ENCODE peak calls at places on chromosomes 3 and 15, in eight cellular contexts. One of them, this sample, is unnamed.

GRCh38 chr3:132804498-132804897 is 82.3 kb upstream of the NPHP3 start:
- DNase-seq in WERI-Rb-1: no peak
- DNase-seq in breast epithelium: peak; percentile 63
- DNase-seq in esophagus squamous epithelium: no peak
- DNase-seq in fibroblast of lung: no peak
- DNase-seq in lower lobe of right lung: no peak
- DNase-seq in CD8-positive, alpha-beta T cell: no peak
- DNase-seq in GM23338: no peak
- DNase-seq in this sample: no peak

GRCh38 chr3:45223889-45224730 is 2.0 kb downstream of the TMEM158 start:
- DNase-seq in CD8-positive, alpha-beta T cell: no peak
- DNase-seq in esophagus squamous epithelium: no peak
- DNase-seq in GM23338: no peak
- DNase-seq in breast epithelium: no peak
- DNase-seq in fibroblast of lung: peak; percentile 67
- DNase-seq in WERI-Rb-1: no peak
- DNase-seq in lower lobe of right lung: no peak
- DNase-seq in this sample: no peak

GRCh38 chr3:186536883-186537553 is 7.2 kb downstream of the CRYGS start:
- DNase-seq in breast epithelium: no peak
- DNase-seq in fibroblast of lung: no peak
- DNase-seq in WERI-Rb-1: no peak
- DNase-seq in CD8-positive, alpha-beta T cell: no peak
- DNase-seq in lower lobe of right lung: no peak
- DNase-seq in esophagus squamous epithelium: no peak
- DNase-seq in GM23338: no peak
- DNase-seq in this sample: no peak

GRCh38 chr3:46573701-46574100 is 7.6 kb upstream of the LRRC2 start:
- DNase-seq in esophagus squamous epithelium: no peak
- DNase-seq in fibroblast of lung: no peak
- DNase-seq in GM23338: peak; percentile 53
- DNase-seq in lower lobe of right lung: no peak
- DNase-seq in breast epithelium: no peak
- DNase-seq in CD8-positive, alpha-beta T cell: no peak
- DNase-seq in WERI-Rb-1: no peak
- DNase-seq in this sample: no peak

GRCh38 chr3:24154003-24154695 is 209.1 kb downstream of the NR1D2 start:
- DNase-seq in esophagus squamous epithelium: no peak
- DNase-seq in lower lobe of right lung: no peak
- DNase-seq in GM23338: no peak
- DNase-seq in WERI-Rb-1: no peak
- DNase-seq in fibroblast of lung: peak; percentile 9
- DNase-seq in CD8-positive, alpha-beta T cell: no peak
- DNase-seq in breast epithelium: no peak
- DNase-seq in this sample: no peak

GRCh38 chr3:52268036-52268435 is 10.4 kb downstream of the WDR82 start:
- DNase-seq in WERI-Rb-1: no peak
- DNase-seq in CD8-positive, alpha-beta T cell: no peak
- DNase-seq in fibroblast of lung: no peak
- DNase-seq in esophagus squamous epithelium: no peak
- DNase-seq in breast epithelium: no peak
- DNase-seq in lower lobe of right lung: no peak
- DNase-seq in GM23338: no peak
- DNase-seq in this sample: no peak

GRCh38 chr3:134699141-134699711 is 48.4 kb upstream of the KY start:
- DNase-seq in fibroblast of lung: no peak
- DNase-seq in breast epithelium: no peak
- DNase-seq in esophagus squamous epithelium: no peak
- DNase-seq in lower lobe of right lung: no peak
- DNase-seq in GM23338: no peak
- DNase-seq in WERI-Rb-1: no peak
- DNase-seq in CD8-positive, alpha-beta T cell: no peak
- DNase-seq in this sample: no peak

GRCh38 chr3:57959407-57960173 is 48.6 kb upstream of the FLNB start:
- DNase-seq in CD8-positive, alpha-beta T cell: no peak
- DNase-seq in GM23338: peak; percentile 62
- DNase-seq in esophagus squamous epithelium: no peak
- DNase-seq in fibroblast of lung: peak; percentile 46
- DNase-seq in lower lobe of right lung: no peak
- DNase-seq in breast epithelium: no peak
- DNase-seq in WERI-Rb-1: no peak
- DNase-seq in this sample: no peak

GRCh38 chr15:69593981-69594966 is 141.7 kb downstream of the RPLP1 start:
- DNase-seq in fibroblast of lung: peak; percentile 57
- DNase-seq in WERI-Rb-1: peak; percentile 22
- DNase-seq in CD8-positive, alpha-beta T cell: no peak
- DNase-seq in esophagus squamous epithelium: no peak
- DNase-seq in breast epithelium: peak; percentile 65
- DNase-seq in lower lobe of right lung: peak; percentile 93
- DNase-seq in GM23338: no peak
- DNase-seq in this sample: no peak

GRCh38 chr3:82736696-82737277 is 975.3 kb upstream of the GBE1 start:
- DNase-seq in WERI-Rb-1: no peak
- DNase-seq in fibroblast of lung: no peak
- DNase-seq in lower lobe of right lung: no peak
- DNase-seq in CD8-positive, alpha-beta T cell: no peak
- DNase-seq in breast epithelium: no peak
- DNase-seq in esophagus squamous epithelium: no peak
- DNase-seq in GM23338: no peak
- DNase-seq in this sample: no peak

DNA sequence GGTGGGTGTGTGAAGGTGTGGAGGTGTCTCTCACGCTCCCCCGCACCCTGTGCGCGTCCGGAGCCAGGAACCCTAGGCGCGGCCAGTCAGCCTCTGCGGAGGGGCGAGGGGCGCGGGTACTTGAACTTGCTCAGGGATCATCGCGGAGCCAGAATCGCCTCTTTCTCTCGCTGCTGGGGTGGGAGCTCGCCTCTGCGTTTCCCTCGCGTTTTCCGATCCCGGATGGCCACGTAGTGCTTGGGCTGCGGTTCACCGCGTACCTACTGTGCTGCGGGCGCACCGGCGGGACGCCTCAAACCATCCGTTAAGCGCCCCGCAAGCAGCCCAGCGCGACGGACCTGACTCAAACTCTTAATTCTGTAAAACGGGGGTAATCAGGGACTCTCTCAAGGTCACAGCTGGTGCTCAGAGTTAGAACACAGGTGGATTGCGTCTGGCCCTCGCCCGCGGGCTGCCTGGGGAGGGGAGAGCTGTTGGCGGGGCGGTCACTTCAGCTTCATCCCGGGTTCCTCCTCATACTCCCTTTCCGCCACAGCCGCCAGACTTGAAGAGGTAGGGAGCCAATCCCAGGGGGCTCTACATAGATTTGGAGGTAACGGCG is 686 bp downstream of the MYRIP start:
- DNase-seq in lower lobe of right lung: no peak
- DNase-seq in WERI-Rb-1: no peak
- DNase-seq in GM23338: peak; percentile 60
- DNase-seq in fibroblast of lung: no peak
- DNase-seq in breast epithelium: no peak
- DNase-seq in esophagus squamous epithelium: no peak
- DNase-seq in CD8-positive, alpha-beta T cell: no peak
- DNase-seq in this sample: no peak
- H3K4me3 ChIP-seq in lower lobe of right lung: peak overlapping the region; percentile 62
- H3K4me3 ChIP-seq in WERI-Rb-1: peak overlapping the region; percentile 62
- H3K4me3 ChIP-seq in GM23338: peak overlapping the region; percentile 81
- H3K4me3 ChIP-seq in fibroblast of lung: no peak overlapping the region
- H3K4me3 ChIP-seq in breast epithelium: peak overlapping the region; percentile 55
- H3K4me3 ChIP-seq in esophagus squamous epithelium: peak overlapping the region; percentile 36
- H3K4me3 ChIP-seq in CD8-positive, alpha-beta T cell: no peak overlapping the region
- H3K4me3 ChIP-seq in this sample: peak overlapping the region; percentile 67

GRCh38 chr3:127589600-127590281 is 792 bp downstream of the TPRA1 start:
- DNase-seq in esophagus squamous epithelium: no peak
- DNase-seq in breast epithelium: no peak
- DNase-seq in WERI-Rb-1: no peak
- DNase-seq in CD8-positive, alpha-beta T cell: no peak
- DNase-seq in lower lobe of right lung: peak; percentile 65
- DNase-seq in fibroblast of lung: no peak
- DNase-seq in GM23338: no peak
- DNase-seq in this sample: no peak

GRCh38 chr3:127593187-127593586 is 2.7 kb upstream of the TPRA1 start:
- DNase-seq in GM23338: no peak
- DNase-seq in CD8-positive, alpha-beta T cell: no peak
- DNase-seq in fibroblast of lung: no peak
- DNase-seq in esophagus squamous epithelium: no peak
- DNase-seq in lower lobe of right lung: no peak
- DNase-seq in breast epithelium: no peak
- DNase-seq in WERI-Rb-1: no peak
- DNase-seq in this sample: no peak

GRCh38 chr3:127588675-127589577 is 1.6 kb downstream of the TPRA1 start:
- DNase-seq in WERI-Rb-1: no peak
- DNase-seq in GM23338: no peak
- DNase-seq in fibroblast of lung: peak; percentile 50
- DNase-seq in lower lobe of right lung: no peak
- DNase-seq in esophagus squamous epithelium: no peak
- DNase-seq in breast epithelium: no peak
- DNase-seq in CD8-positive, alpha-beta T cell: no peak
- DNase-seq in this sample: no peak

GRCh38 chr3:127590282-127590592 is 296 bp downstream of the TPRA1 start:
- DNase-seq in esophagus squamous epithelium: no peak
- DNase-seq in WERI-Rb-1: no peak
- DNase-seq in lower lobe of right lung: no peak
- DNase-seq in fibroblast of lung: no peak
- DNase-seq in breast epithelium: no peak
- DNase-seq in CD8-positive, alpha-beta T cell: no peak
- DNase-seq in GM23338: peak; percentile 45
- DNase-seq in this sample: no peak

DNA sequence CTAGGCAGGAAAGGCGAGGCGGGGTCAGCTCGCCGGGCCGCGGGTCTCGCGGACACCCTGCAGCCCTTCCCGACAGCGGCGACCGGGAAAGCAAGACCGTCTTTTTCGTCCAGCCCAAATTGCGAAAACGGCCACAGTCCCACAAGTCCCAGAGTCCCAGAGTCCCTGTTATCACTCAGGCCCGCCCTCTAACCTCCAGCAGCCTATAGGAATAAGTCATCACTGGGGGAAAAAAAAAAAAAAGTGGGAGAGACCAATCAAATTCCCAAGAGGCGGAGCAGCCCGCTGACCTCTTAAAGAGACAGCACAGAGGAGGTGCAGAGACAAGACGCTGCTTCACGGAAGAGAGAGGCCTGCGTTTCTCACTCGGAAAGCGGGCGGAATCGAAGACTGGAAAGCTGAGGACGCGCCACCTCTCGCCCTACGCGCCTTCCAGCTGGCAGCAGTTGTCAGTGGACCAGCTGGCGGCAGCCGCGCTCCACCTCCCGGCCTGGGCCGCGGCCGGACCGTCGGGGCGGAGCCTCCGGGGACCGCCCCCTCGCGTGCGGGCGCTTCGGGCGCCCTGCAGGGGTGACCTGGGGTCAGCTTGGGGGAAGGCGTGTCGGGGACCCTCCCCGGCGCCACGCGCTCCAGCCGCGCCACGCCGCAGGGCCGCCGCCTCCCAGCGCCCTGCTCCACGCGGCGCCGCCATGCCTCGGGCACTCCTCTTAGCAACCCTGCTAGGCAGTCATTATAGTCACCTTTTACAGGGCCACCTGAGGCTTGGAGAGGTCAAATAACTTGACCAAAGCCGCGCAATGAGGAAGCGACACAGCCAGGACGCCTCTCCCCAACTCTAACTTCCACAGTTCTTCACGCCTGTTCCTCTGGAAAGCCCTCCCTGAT is at the start of gene TPRA1:
- DNase-seq in WERI-Rb-1: peak; percentile 94
- DNase-seq in breast epithelium: peak; percentile 94
- DNase-seq in esophagus squamous epithelium: peak; percentile 60
- DNase-seq in CD8-positive, alpha-beta T cell: peak; percentile 66
- DNase-seq in lower lobe of right lung: peak; percentile 93
- DNase-seq in fibroblast of lung: peak; percentile 98
- DNase-seq in GM23338: peak; percentile 98
- DNase-seq in this sample: peak; percentile 90
- TF ChIP-seq CTCF in WERI-Rb-1: peak; percentile 53
- TF ChIP-seq CTCF in breast epithelium: no peak
- TF ChIP-seq CTCF in esophagus squamous epithelium: no peak
- TF ChIP-seq CTCF in CD8-positive, alpha-beta T cell: no peak
- TF ChIP-seq CTCF in lower lobe of right lung: no peak
- TF ChIP-seq CTCF in fibroblast of lung: no peak
- TF ChIP-seq CTCF in GM23338: peak; percentile 20
- TF ChIP-seq CTCF in this sample: peak; percentile 31

GRCh38 chr15:63909819-63910437 is 76.2 kb upstream of the HERC1 start:
- DNase-seq in lower lobe of right lung: no peak
- DNase-seq in CD8-positive, alpha-beta T cell: no peak
- DNase-seq in esophagus squamous epithelium: no peak
- DNase-seq in GM23338: no peak
- DNase-seq in WERI-Rb-1: peak; percentile 75
- DNase-seq in breast epithelium: no peak
- DNase-seq in fibroblast of lung: peak; percentile 63
- DNase-seq in this sample: no peak

GRCh38 chr15:63907521-63907920 is 73.8 kb upstream of the HERC1 start:
- DNase-seq in breast epithelium: no peak
- DNase-seq in CD8-positive, alpha-beta T cell: no peak
- DNase-seq in lower lobe of right lung: no peak
- DNase-seq in esophagus squamous epithelium: no peak
- DNase-seq in GM23338: no peak
- DNase-seq in WERI-Rb-1: no peak
- DNase-seq in fibroblast of lung: no peak
- DNase-seq in this sample: no peak

GRCh38 chr15:63908986-63909385 is 75.2 kb upstream of the HERC1 start:
- DNase-seq in GM23338: no peak
- DNase-seq in WERI-Rb-1: no peak
- DNase-seq in CD8-positive, alpha-beta T cell: no peak
- DNase-seq in breast epithelium: peak; percentile 44
- DNase-seq in lower lobe of right lung: no peak
- DNase-seq in fibroblast of lung: no peak
- DNase-seq in esophagus squamous epithelium: no peak
- DNase-seq in this sample: no peak

GRCh38 chr15:63906266-63906584 is 72.5 kb upstream of the HERC1 start:
- DNase-seq in WERI-Rb-1: no peak
- DNase-seq in GM23338: no peak
- DNase-seq in esophagus squamous epithelium: no peak
- DNase-seq in CD8-positive, alpha-beta T cell: no peak
- DNase-seq in fibroblast of lung: no peak
- DNase-seq in lower lobe of right lung: no peak
- DNase-seq in breast epithelium: no peak
- DNase-seq in this sample: no peak

DNA sequence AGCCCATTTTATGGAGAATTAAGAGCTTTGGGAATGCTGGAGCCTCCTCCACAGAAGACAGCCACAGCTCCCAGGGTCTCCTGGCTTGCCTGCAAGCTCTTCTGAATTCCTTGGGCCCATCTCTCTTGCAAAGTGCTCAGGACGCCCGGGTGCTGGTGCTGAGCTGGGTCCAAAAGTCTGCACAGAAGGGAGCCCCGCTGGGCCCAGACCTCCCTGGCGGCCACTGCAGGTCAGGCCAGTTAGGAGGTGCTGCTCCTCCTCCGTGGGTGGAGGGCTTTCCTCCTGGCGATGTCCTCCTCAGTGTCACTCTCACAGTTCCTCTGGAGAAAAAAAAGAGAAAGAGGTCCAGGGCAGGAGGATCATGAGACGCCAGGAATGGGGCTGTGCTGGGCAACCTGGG is 74.5 kb upstream of the HERC1 start:
- DNase-seq in WERI-Rb-1: no peak
- DNase-seq in CD8-positive, alpha-beta T cell: no peak
- DNase-seq in breast epithelium: no peak
- DNase-seq in fibroblast of lung: no peak
- DNase-seq in GM23338: no peak
- DNase-seq in lower lobe of right lung: no peak
- DNase-seq in esophagus squamous epithelium: no peak
- DNase-seq in this sample: no peak
- H3K4me3 ChIP-seq in WERI-Rb-1: no peak overlapping the region
- H3K4me3 ChIP-seq in CD8-positive, alpha-beta T cell: no peak overlapping the region
- H3K4me3 ChIP-seq in breast epithelium: no peak overlapping the region
- H3K4me3 ChIP-seq in fibroblast of lung: no peak overlapping the region
- H3K4me3 ChIP-seq in GM23338: no peak overlapping the region
- H3K4me3 ChIP-seq in lower lobe of right lung: no peak overlapping the region
- H3K4me3 ChIP-seq in esophagus squamous epithelium: no peak overlapping the region
- H3K4me3 ChIP-seq in this sample: no peak overlapping the region

GRCh38 chr3:129120254-129121004 is 1.2 kb downstream of the RAB43 start:
- DNase-seq in lower lobe of right lung: peak; percentile 95
- DNase-seq in WERI-Rb-1: peak; percentile 45
- DNase-seq in GM23338: peak; percentile 96
- DNase-seq in breast epithelium: peak; percentile 91
- DNase-seq in esophagus squamous epithelium: peak; percentile 63
- DNase-seq in fibroblast of lung: peak; percentile 81
- DNase-seq in CD8-positive, alpha-beta T cell: peak; percentile 82
- DNase-seq in this sample: peak; percentile 59
- TF ChIP-seq CTCF in lower lobe of right lung: peak; percentile 47
- TF ChIP-seq CTCF in WERI-Rb-1: no peak
- TF ChIP-seq CTCF in GM23338: no peak
- TF ChIP-seq CTCF in breast epithelium: no peak
- TF ChIP-seq CTCF in esophagus squamous epithelium: peak; percentile 14
- TF ChIP-seq CTCF in fibroblast of lung: peak; percentile 32
- TF ChIP-seq CTCF in CD8-positive, alpha-beta T cell: peak; percentile 26
- TF ChIP-seq CTCF in this sample: peak; percentile 32